ENCODE peak calls at places on chromosomes 3 and 15, in nine cellular contexts. U is WERI-Rb-1; N is CD4-positive, alpha-beta T cell; V is SK-N-MC; K is DND-41; I is AG04450; W is cardiac muscle cell; E is GM23248; D is neural progenitor cell. P is an unnamed sample.

GRCh38 chr3:175743733-175744400 is 884.7 kb downstream of the NAALADL2 start:
- DNase-seq in U (no peak), N (no peak), V (no peak), K (no peak), I (peak; percentile 20), W (no peak), E (peak; percentile 67), D (no peak), P (no peak)

GRCh38 chr15:70226337-70226980 is 128.7 kb upstream of the TLE3 start:
- DNase-seq in U (no peak), N (no peak), V (no peak), K (no peak), I (no peak), W (no peak), E (no peak), D (no peak), P (no peak)

GRCh38 chr3:10519236-10519635 is 13.8 kb upstream of the ATP2B2 start:
- DNase-seq in U (no peak), N (no peak), V (no peak), K (no peak), I (no peak), W (no peak), E (no peak), D (no peak), P (no peak)

GRCh38 chr3:154040283-154040682 is 80.9 kb upstream of the ARHGEF26 start:
- DNase-seq in U (no peak), N (no peak), V (no peak), K (no peak), I (no peak), W (no peak), E (peak; percentile 46), D (no peak), P (no peak)

GRCh38 chr3:66470956-66471686 is 29.7 kb downstream of the LRIG1 start:
- DNase-seq in U (no peak), N (no peak), V (no peak), K (no peak), I (no peak), W (no peak), E (no peak), D (peak; percentile 40), P (no peak)

GRCh38 chr3:89841041-89841440 is 733.6 kb downstream of the EPHA3 start:
- DNase-seq in U (no peak), N (no peak), V (no peak), K (no peak), I (no peak), W (no peak), E (no peak), D (no peak), P (no peak)

GRCh38 chr15:71526061-71526460 is 284.3 kb upstream of the NR2E3 start:
- DNase-seq in U (no peak), N (no peak), V (no peak), K (no peak), I (peak; percentile 7), W (no peak), E (peak; percentile 47), D (peak; percentile 16), P (no peak)

GRCh38 chr3:50445919-50446318 is 57.5 kb downstream of the CACNA2D2 start:
- DNase-seq in U (no peak), N (no peak), V (no peak), K (no peak), I (no peak), W (no peak), E (no peak), D (no peak), P (no peak)

GRCh38 chr15:96285715-96286367 is 44.7 kb upstream of the NR2F2 start:
- DNase-seq in U (no peak), N (no peak), V (no peak), K (no peak), I (no peak), W (no peak), E (no peak), D (no peak), P (no peak)

GRCh38 chr3:193813506-193813850 is 220.5 kb downstream of the OPA1 start:
- DNase-seq in U (no peak), N (no peak), V (no peak), K (no peak), I (no peak), W (no peak), E (no peak), D (no peak), P (no peak)

GRCh38 chr3:12273045-12273695 is 15.7 kb upstream of the PPARG start:
- DNase-seq in U (no peak), N (no peak), V (no peak), K (no peak), I (no peak), W (no peak), E (no peak), D (no peak), P (no peak)

GRCh38 chr3:65200312-65200711 is 512.5 kb upstream of the ADAMTS9 start:
- DNase-seq in U (no peak), N (no peak), V (no peak), K (no peak), I (no peak), W (no peak), E (no peak), D (peak; percentile 20), P (no peak)

GRCh38 chr3:71523628-71524027 is 59.9 kb downstream of the FOXP1 start:
- DNase-seq in U (no peak), N (no peak), V (no peak), K (no peak), I (no peak), W (no peak), E (no peak), D (no peak), P (no peak)

GRCh38 chr3:123499316-123499715 is 50.4 kb upstream of the ADCY5 start:
- DNase-seq in U (no peak), N (no peak), V (no peak), K (no peak), I (peak; percentile 11), W (no peak), E (peak; percentile 77), D (no peak), P (no peak)

GRCh38 chr3:53097887-53098286 is 32.3 kb downstream of the RFT1 start:
- DNase-seq in U (no peak), N (no peak), V (no peak), K (no peak), I (no peak), W (no peak), E (no peak), D (no peak), P (no peak)

GRCh38 chr15:97652700-97653167 is 307.8 kb upstream of the ARRDC4 start:
- DNase-seq in U (no peak), N (no peak), V (no peak), K (no peak), I (no peak), W (peak; percentile 68), E (no peak), D (peak; percentile 80), P (no peak)

GRCh38 chr15:99165020-99165790 is 60.3 kb downstream of the SYNM start:
- DNase-seq in U (no peak), N (no peak), V (no peak), K (no peak), I (no peak), W (no peak), E (no peak), D (no peak), P (no peak)
- H3K27ac ChIP-seq in U (no peak overlapping the region), N (no peak overlapping the region), V (no peak overlapping the region), K (no peak overlapping the region), I (no peak overlapping the region), W (no peak overlapping the region), E (no peak overlapping the region), D (no peak overlapping the region), P (no peak overlapping the region)

DNA sequence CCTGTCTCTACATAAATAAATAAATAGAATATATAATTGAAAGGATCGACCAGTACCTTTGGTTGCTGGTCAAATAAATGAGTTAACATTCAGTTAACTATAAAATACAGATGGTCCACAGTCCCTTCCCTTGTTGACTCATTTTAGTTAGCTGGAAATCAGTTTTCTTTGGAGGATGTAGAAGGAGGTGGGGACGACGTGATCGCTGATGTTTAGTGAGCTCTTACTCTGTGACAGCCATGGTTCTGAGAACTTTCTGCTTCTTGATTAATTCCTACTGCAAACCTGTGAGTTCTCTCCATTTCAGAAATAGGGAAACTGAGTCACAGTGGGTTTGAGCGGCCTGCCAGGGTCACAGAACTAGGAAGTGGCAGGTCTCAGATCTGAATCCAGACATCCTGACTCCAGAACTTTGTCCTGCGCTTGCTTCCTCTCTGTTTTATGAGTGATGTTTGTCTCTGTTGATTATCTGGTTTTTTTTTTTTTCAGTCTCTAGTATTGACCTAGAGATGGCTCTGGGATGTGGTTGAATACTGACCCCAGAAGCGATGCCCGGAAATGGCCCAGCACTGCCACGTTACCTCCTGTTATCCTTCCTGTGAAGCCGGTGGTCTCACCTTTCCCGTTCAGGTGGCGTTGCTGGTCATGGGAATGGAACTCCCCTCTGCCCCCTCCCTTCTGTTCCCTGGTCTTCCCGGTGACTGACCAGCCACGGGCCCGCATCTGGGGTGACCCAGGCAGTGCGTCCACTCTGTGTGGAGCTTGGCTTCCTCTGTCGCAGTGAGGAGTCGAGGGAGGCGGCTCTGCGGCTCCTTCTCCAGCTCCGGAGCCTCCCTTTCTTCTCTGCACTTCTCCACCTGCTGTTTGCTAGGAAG is 18.2 kb downstream of the SYNM start:
- DNase-seq in U (no peak), N (no peak), V (no peak), K (no peak), I (no peak), W (no peak), E (no peak), D (no peak), P (no peak)
- H3K27ac ChIP-seq in U (peak overlapping the region; percentile 72), N (no peak overlapping the region), V (peak overlapping the region; percentile 70), K (no peak overlapping the region), I (peak overlapping the region; percentile 91), W (peak overlapping the region; percentile 98), E (peak overlapping the region; percentile 75), D (no peak overlapping the region), P (peak overlapping the region; percentile 87)

DNA sequence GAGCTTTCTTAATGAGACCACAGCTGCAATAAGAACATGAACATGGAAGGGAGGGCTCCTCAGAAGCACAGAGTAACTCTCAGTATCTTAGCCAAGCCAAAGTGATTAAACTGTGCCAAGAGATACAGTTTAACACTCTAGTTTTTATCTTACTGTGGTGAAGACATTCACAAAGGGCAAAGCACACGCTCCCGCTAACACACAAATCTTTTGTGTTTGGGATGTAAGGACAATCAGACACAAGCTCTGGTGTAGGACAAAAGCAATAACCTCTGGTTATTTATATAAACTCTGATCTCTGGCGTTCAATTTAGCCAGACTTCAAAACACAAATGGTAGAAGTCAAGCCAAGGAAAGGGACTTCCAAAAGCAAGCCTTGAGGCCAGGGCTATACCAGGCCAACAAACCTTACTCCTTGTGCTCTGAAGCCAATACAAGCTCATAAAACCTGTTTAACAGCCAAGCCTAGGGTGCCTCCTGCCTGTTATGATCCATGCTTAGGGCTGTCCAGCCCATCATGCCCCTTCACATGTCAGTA is 27.8 kb downstream of the DPH3 start:
- DNase-seq in U (no peak), N (no peak), V (no peak), K (no peak), I (no peak), W (no peak), E (no peak), D (no peak), P (no peak)
- H3K27ac ChIP-seq in U (no peak overlapping the region), N (no peak overlapping the region), V (no peak overlapping the region), K (no peak overlapping the region), I (no peak overlapping the region), W (no peak overlapping the region), E (no peak overlapping the region), D (no peak overlapping the region), P (no peak overlapping the region)

DNA sequence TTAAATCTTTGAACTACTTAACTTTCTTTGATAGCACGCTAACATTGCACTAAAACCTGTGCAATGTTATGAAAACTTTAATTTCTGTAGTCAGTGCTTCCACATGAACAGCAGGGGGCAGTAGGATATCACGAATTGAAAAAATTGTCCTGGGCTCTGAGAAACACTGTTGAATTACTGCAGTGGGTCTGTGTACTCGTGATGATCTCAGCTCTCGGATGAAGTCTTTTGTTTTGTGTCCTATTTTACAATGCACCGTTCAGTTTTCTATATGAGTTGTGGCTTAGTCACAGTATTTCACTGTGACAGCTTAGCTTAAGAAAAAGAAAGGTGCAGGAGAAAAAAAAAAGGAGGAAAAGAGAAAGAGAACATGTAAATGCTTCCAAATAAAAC is 141.3 kb upstream of the CCDC54 start:
- DNase-seq in U (peak; percentile 50), N (peak; percentile 20), V (peak; percentile 67), K (peak; percentile 68), I (peak; percentile 74), W (peak; percentile 80), E (peak; percentile 88), D (peak; percentile 81), P (peak; percentile 84)
- H3K27ac ChIP-seq in U (no peak overlapping the region), N (no peak overlapping the region), V (no peak overlapping the region), K (no peak overlapping the region), I (no peak overlapping the region), W (no peak overlapping the region), E (peak overlapping the region; percentile 43), D (no peak overlapping the region), P (peak overlapping the region; percentile 92)